ENCODE peak calls at places on chromosome 6, in six cellular contexts. K is activated gamma-delta T cell treated with Interleukin-2 at 50 U/mL for 16 hours; M is GM10248; D is stimulated activated CD8-positive, alpha-beta memory T cell treated with anti-CD3 and anti-CD28 coated beads, Interleukin-15, amount 100 ng/mL, for 1 hour; P is hypothalamus; G is posterior cingulate gyrus. N is an unnamed sample.

GRCh38 chr6:35596448-35597442 is 84.0 kb upstream of the TULP1 start:
- DNase-seq in K (no peak), M (no peak), P (no peak), G (no peak), D (no peak), N (no peak)

GRCh38 chr6:14851286-14851685 is 394.6 kb upstream of the JARID2 start:
- DNase-seq in M (no peak), P (no peak), K (no peak), G (no peak), D (no peak), N (no peak)

GRCh38 chr6:6004147-6004995 is 2.4 kb downstream of the NRN1 start:
- DNase-seq in K (no peak), P (no peak), G (no peak), M (no peak), D (no peak), N (no peak)

GRCh38 chr6:126701799-126702198 is 361.9 kb downstream of the CENPW start:
- DNase-seq in D (no peak), G (no peak), K (no peak), M (no peak), P (no peak), N (no peak)

GRCh38 chr6:85460951-85461805 is 11.3 kb downstream of the NT5E start:
- DNase-seq in K (peak; percentile 53), D (peak; percentile 27), G (no peak), P (no peak), M (peak; percentile 51), N (no peak)

GRCh38 chr6:33632603-33633039 is 11.5 kb downstream of the ITPR3 start:
- DNase-seq in G (no peak), D (peak; percentile 29), P (no peak), M (peak; percentile 76), K (peak; percentile 45), N (peak; percentile 82)

GRCh38 chr6:149028767-149029405 is 282.1 kb downstream of the UST start:
- DNase-seq in D (peak; percentile 48), K (peak; percentile 69), P (peak; percentile 25), G (no peak), M (peak; percentile 59), N (no peak)

GRCh38 chr6:16352821-16353438 is 114.5 kb downstream of the GMPR start:
- DNase-seq in D (no peak), K (no peak), G (no peak), P (no peak), M (no peak), N (no peak)

GRCh38 chr6:14966111-14966901 is 279.6 kb upstream of the JARID2 start:
- DNase-seq in M (no peak), D (no peak), P (no peak), K (no peak), G (no peak), N (no peak)

GRCh38 chr6:122033564-122034181 is 365.8 kb upstream of the HSF2 start:
- DNase-seq in K (no peak), M (peak; percentile 15), P (no peak), G (no peak), D (no peak), N (no peak)

GRCh38 chr6:37525460-37526357 is 26.0 kb upstream of the CCDC167 start:
- DNase-seq in G (peak; percentile 34), D (no peak), P (no peak), K (no peak), M (peak; percentile 53), N (no peak)